ENCODE peak calls at places on chromosomes 2 and 18, in six cellular contexts. I is endothelial cell, S is ovary, Q is choroid plexus epithelial cell, O is GM12865, U is GM10248. Y is an unnamed sample.

GRCh38 chr2:70746076-70746475 is 21.9 kb downstream of the ADD2 start:
- DNase-seq in I (no peak), S (no peak), Q (no peak), O (no peak), U (no peak), Y (no peak)

GRCh38 chr2:26757873-26758789 is 6.0 kb upstream of the SLC35F6 start:
- DNase-seq in I (no peak), S (peak), Q (peak), O (peak), U (no peak), Y (no peak)

GRCh38 chr2:3204031-3204430 is 173.6 kb downstream of the EIPR1 start:
- DNase-seq in I (no peak), S (no peak), Q (no peak), O (no peak), U (no peak), Y (no peak)

GRCh38 chr2:38377501-38378258 is 607 bp upstream of the ATL2 start:
- DNase-seq in I (no peak), S (no peak), Q (peak), O (no peak), U (no peak), Y (no peak)

GRCh38 chr18:74609535-74609934 is 11.9 kb downstream of the ZNF407 start:
- DNase-seq in I (no peak), S (no peak), Q (peak), O (no peak), U (no peak), Y (no peak)

GRCh38 chr2:15718944-15719323 is 127.3 kb downstream of the DDX1 start:
- DNase-seq in I (no peak), S (no peak), Q (no peak), O (no peak), U (no peak), Y (no peak)

GRCh38 chr2:113198790-113199612 is 25.2 kb downstream of the PSD4 start:
- DNase-seq in I (peak), S (peak), Q (peak), O (peak), U (peak), Y (peak)

GRCh38 chr2:207205173-207205957 is 39.6 kb upstream of the KLF7 start:
- DNase-seq in I (no peak), S (no peak), Q (no peak), O (no peak), U (no peak), Y (no peak)

GRCh38 chr2:1936411-1936980 is 192.2 kb upstream of the PXDN start:
- DNase-seq in I (no peak), S (no peak), Q (peak), O (no peak), U (no peak), Y (no peak)

GRCh38 chr2:8049851-8050571 is 631.8 kb upstream of the ID2 start:
- DNase-seq in I (no peak), S (no peak), Q (no peak), O (peak), U (peak), Y (no peak)

GRCh38 chr2:5696741-5697521 is 4.7 kb downstream of the SOX11 start:
- DNase-seq in I (peak), S (no peak), Q (peak), O (no peak), U (no peak), Y (no peak)

GRCh38 chr18:34492652-34493051 is 217.4 kb upstream of the DTNA start:
- DNase-seq in I (no peak), S (no peak), Q (peak), O (no peak), U (no peak), Y (no peak)

GRCh38 chr2:45045706-45046105 is 36.5 kb upstream of the SIX2 start:
- DNase-seq in I (no peak), S (no peak), Q (peak), O (no peak), U (no peak), Y (no peak)

GRCh38 chr18:79755496-79756142 is 42.1 kb upstream of the KCNG2 start:
- DNase-seq in I (no peak), S (no peak), Q (no peak), O (no peak), U (no peak), Y (no peak)

GRCh38 chr2:166449439-166449838 is 44.6 kb downstream of the SCN7A start:
- DNase-seq in I (no peak), S (no peak), Q (no peak), O (no peak), U (peak), Y (no peak)

GRCh38 chr2:71453404-71454220 is at the start of gene DYSF:
- DNase-seq in I (peak), S (no peak), Q (peak), O (no peak), U (no peak), Y (no peak)

GRCh38 chr18:76953186-76953982 is 131.0 kb downstream of the ZNF236 start:
- DNase-seq in I (no peak), S (peak), Q (peak), O (no peak), U (no peak), Y (no peak)

GRCh38 chr2:154350911-154351310 is 347.6 kb upstream of the KCNJ3 start:
- DNase-seq in I (no peak), S (no peak), Q (no peak), O (no peak), U (no peak), Y (no peak)

GRCh38 chr2:64698668-64699444 is 45.1 kb upstream of the SERTAD2 start:
- DNase-seq in I (no peak), S (no peak), Q (peak), O (peak), U (peak), Y (no peak)

GRCh38 chr2:32841931-32842898 is 104.5 kb upstream of the LTBP1 start:
- DNase-seq in I (no peak), S (no peak), Q (no peak), O (no peak), U (no peak), Y (no peak)

GRCh38 chr2:5373200-5373599 is 319.0 kb upstream of the SOX11 start:
- DNase-seq in I (peak), S (no peak), Q (peak), O (no peak), U (no peak), Y (no peak)

GRCh38 chr2:144508162-144508765 is 11.7 kb downstream of the ZEB2 start:
- DNase-seq in I (no peak), S (no peak), Q (no peak), O (no peak), U (no peak), Y (peak)

GRCh38 chr2:167355796-167356195 is 467.5 kb downstream of the XIRP2 start:
- DNase-seq in I (no peak), S (no peak), Q (peak), O (no peak), U (no peak), Y (no peak)

GRCh38 chr2:172102159-172102857 is 392 bp downstream of the DLX2 start:
- DNase-seq in I (no peak), S (no peak), Q (no peak), O (peak), U (peak), Y (peak)

GRCh38 chr2:105125428-105125827 is 87.6 kb downstream of the MRPS9 start:
- DNase-seq in I (no peak), S (no peak), Q (no peak), O (no peak), U (no peak), Y (no peak)

GRCh38 chr2:200862532-200863000 is 1.9 kb downstream of the CLK1 start:
- DNase-seq in I (no peak), S (peak), Q (peak), O (peak), U (peak), Y (peak)

GRCh38 chr2:159615936-159616733 is at the start of gene BAZ2B:
- DNase-seq in I (peak), S (peak), Q (peak), O (peak), U (peak), Y (no peak)

GRCh38 chr2:155381446-155381845 is 683.0 kb downstream of the KCNJ3 start:
- DNase-seq in I (no peak), S (no peak), Q (no peak), O (no peak), U (no peak), Y (no peak)

GRCh38 chr2:155382781-155383180 is 684.3 kb downstream of the KCNJ3 start:
- DNase-seq in I (no peak), S (no peak), Q (no peak), O (no peak), U (no peak), Y (no peak)

GRCh38 chr2:155372969-155373368 is 674.5 kb downstream of the KCNJ3 start:
- DNase-seq in I (no peak), S (no peak), Q (peak), O (no peak), U (no peak), Y (no peak)

GRCh38 chr2:155377931-155378444 is 679.5 kb downstream of the KCNJ3 start:
- DNase-seq in I (no peak), S (no peak), Q (peak), O (no peak), U (no peak), Y (no peak)

GRCh38 chr2:155377178-155377780 is 678.8 kb downstream of the KCNJ3 start:
- DNase-seq in I (no peak), S (no peak), Q (peak), O (peak), U (no peak), Y (no peak)
- TF ChIP-seq CTCF in I (peak), S (no peak), Q (peak), O (peak), U (peak), Y (no peak)

GRCh38 chr2:212548459-212548815 is 9.8 kb upstream of the ERBB4 start:
- DNase-seq in I (peak), S (no peak), Q (peak), O (no peak), U (no peak), Y (no peak)
- TF ChIP-seq CTCF in I (no peak), S (no peak), Q (peak), O (no peak), U (no peak), Y (no peak)

DNA sequence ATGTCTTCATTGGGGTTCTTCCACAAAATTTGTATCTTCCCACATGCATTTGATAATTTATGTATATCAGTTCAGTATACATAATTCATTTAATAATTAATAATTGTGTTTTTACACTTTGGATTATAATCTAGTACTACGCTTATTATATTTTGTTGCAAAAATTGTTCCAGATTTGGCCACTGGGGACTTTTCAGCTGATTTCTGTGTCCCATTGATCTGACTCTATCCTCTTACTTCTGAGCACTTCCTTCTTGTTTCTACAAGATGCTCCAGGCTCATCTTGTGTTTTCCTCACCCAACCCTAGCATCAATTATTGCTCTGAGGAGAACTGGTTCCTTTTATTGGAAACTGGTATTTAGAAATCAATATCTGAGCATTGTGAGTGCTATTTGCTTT is 215.3 kb upstream of the CDH19 start:
- DNase-seq in I (no peak), S (no peak), Q (no peak), O (no peak), U (no peak), Y (no peak)
- TF ChIP-seq CTCF in I (peak), S (no peak), Q (no peak), O (peak), U (no peak), Y (no peak)

DNA sequence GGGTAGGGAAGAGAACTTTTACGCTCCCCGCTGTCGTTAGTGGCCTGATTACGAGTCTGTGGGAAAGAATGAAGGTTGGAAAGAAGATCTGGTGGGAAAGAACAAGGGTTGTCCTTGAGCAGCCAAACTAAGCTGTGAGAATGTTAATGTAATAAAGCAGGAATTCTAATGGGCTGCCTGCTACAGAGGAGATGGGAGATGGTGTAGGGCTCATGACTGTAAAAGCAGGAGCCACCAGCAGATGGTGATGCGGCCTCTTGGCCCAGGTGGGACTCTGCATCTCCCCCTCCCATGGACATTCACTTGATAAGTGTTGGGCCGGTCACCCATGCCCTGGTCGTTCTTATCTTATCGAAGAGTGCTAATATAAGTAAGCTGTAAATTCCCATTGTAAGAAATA is 150.0 kb downstream of the NEDD4L start:
- DNase-seq in I (peak), S (no peak), Q (no peak), O (no peak), U (no peak), Y (no peak)
- TF ChIP-seq CTCF in I (peak), S (no peak), Q (peak), O (peak), U (peak), Y (no peak)

GRCh38 chr2:136324966-136325365 is 207.0 kb upstream of the CXCR4 start:
- DNase-seq in I (no peak), S (no peak), Q (no peak), O (no peak), U (no peak), Y (no peak)

GRCh38 chr2:136323935-136324334 is 206.0 kb upstream of the CXCR4 start:
- DNase-seq in I (no peak), S (no peak), Q (no peak), O (no peak), U (no peak), Y (no peak)

GRCh38 chr2:136328396-136328795 is 210.4 kb upstream of the CXCR4 start:
- DNase-seq in I (no peak), S (no peak), Q (no peak), O (no peak), U (no peak), Y (no peak)

GRCh38 chr2:136325844-136326291 is 207.9 kb upstream of the CXCR4 start:
- DNase-seq in I (no peak), S (no peak), Q (no peak), O (no peak), U (no peak), Y (no peak)

GRCh38 chr2:136327162-136327852 is 209.4 kb upstream of the CXCR4 start:
- DNase-seq in I (no peak), S (no peak), Q (peak), O (peak), U (peak), Y (peak)
- TF ChIP-seq CTCF in I (no peak), S (no peak), Q (no peak), O (no peak), U (no peak), Y (no peak)

GRCh38 chr2:170362895-170363582 is 185.1 kb downstream of the MYO3B start:
- DNase-seq in I (no peak), S (no peak), Q (no peak), O (no peak), U (no peak), Y (no peak)
- TF ChIP-seq CTCF in I (no peak), S (no peak), Q (no peak), O (no peak), U (no peak), Y (no peak)

DNA sequence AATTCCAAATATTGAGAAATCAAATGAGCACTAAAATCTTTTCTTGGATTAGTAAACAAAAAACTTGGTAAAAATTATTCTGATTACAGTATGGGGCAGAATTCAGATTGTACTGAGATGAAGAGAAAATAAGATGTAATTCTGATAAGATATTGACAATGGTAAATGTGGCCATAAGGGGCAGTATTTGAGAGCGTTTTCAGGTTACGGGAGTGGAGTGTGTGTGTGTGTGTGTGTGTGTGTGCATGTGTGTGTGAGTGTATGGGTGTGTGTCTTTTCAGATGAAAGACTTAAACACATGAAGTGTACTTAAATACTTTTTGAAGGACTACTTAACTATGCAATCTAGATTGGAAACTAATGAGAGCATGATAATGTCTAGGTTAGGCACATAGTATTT is 217.8 kb upstream of the ITGA4 start:
- DNase-seq in I (no peak), S (no peak), Q (peak), O (peak), U (no peak), Y (no peak)
- TF ChIP-seq CTCF in I (peak), S (no peak), Q (peak), O (peak), U (no peak), Y (no peak)

GRCh38 chr2:140814141-140814540 is 1316.7 kb downstream of the LRP1B start:
- DNase-seq in I (no peak), S (no peak), Q (no peak), O (no peak), U (no peak), Y (no peak)

GRCh38 chr2:140804682-140805235 is 1326.1 kb downstream of the LRP1B start:
- DNase-seq in I (no peak), S (no peak), Q (no peak), O (no peak), U (no peak), Y (no peak)

GRCh38 chr2:140808211-140808610 is 1322.6 kb downstream of the LRP1B start:
- DNase-seq in I (no peak), S (no peak), Q (no peak), O (no peak), U (no peak), Y (no peak)

GRCh38 chr2:140808816-140809215 is 1322.0 kb downstream of the LRP1B start:
- DNase-seq in I (no peak), S (no peak), Q (peak), O (peak), U (no peak), Y (no peak)
- TF ChIP-seq CTCF in I (no peak), S (no peak), Q (peak), O (peak), U (no peak), Y (no peak)

DNA sequence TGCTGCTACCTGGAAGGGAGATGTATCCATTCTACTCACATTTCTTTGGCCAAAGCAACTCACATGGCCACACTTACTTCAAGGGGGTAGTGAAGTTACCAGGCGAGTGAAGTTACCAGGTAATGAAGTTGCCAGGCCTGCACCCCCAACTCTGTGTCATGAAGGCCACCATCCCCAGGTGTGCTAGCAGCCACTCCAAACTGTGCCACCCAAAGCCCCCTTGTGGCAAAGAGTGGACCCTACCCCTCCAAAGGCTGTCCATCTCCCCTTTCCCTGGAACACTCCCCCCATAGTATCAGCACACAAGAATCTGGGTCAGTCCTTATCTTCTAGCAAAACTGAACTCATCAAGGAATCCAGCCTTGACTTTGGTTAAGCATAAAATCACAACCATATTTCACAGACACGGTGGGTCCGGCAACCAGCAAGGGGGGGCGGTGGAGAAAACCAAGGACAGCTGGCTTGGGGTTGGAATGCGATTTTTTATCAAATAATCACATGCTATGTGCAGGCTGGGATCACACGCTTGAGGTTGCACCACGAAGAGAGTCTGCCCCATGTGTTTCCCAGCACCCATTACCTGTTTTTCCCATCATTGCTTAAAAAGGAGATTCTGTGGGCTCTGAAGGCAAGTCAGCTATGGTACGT is 60.9 kb downstream of the ZFP36L2 start:
- DNase-seq in I (peak), S (no peak), Q (no peak), O (no peak), U (no peak), Y (no peak)
- TF ChIP-seq CTCF in I (peak), S (no peak), Q (peak), O (peak), U (no peak), Y (no peak)

Y was measured in natural killer cell.